ENCODE peak calls at places on chromosomes 3 and 15, in ten cellular contexts. M, I, Q, T, Z, V, R, D, L and F are unnamed samples.

GRCh38 chr3:72549819-72550581 is 298.2 kb downstream of the SHQ1 start:
- DNase-seq in M (no peak), I (no peak), Q (no peak), T (no peak), Z (no peak), V (peak), R (no peak), D (no peak), L (no peak), F (no peak)

GRCh38 chr3:138186216-138186615 is 885 bp upstream of the ARMC8 start:
- DNase-seq in M (no peak), I (no peak), Q (peak), T (no peak), Z (no peak), V (peak), R (no peak), D (no peak), L (no peak), F (no peak)

GRCh38 chr3:113223831-113224240 is 12.5 kb downstream of the BOC start:
- DNase-seq in M (no peak), I (no peak), Q (peak), T (no peak), Z (no peak), V (no peak), R (no peak), D (no peak), L (no peak), F (no peak)

GRCh38 chr3:60514085-60514649 is 737.1 kb downstream of the FHIT start:
- DNase-seq in M (no peak), I (no peak), Q (no peak), T (no peak), Z (no peak), V (no peak), R (no peak), D (no peak), L (no peak), F (no peak)

GRCh38 chr3:30146978-30147377 is 459.4 kb upstream of the TGFBR2 start:
- DNase-seq in M (no peak), I (no peak), Q (peak), T (no peak), Z (peak), V (no peak), R (no peak), D (no peak), L (no peak), F (no peak)

GRCh38 chr15:68354923-68355322 is 77.0 kb downstream of the ITGA11 start:
- DNase-seq in M (no peak), I (no peak), Q (peak), T (no peak), Z (peak), V (no peak), R (peak), D (peak), L (peak), F (no peak)

GRCh38 chr3:72003936-72004335 is 219.0 kb upstream of the PROK2 start:
- DNase-seq in M (no peak), I (no peak), Q (no peak), T (no peak), Z (no peak), V (no peak), R (no peak), D (no peak), L (no peak), F (no peak)

GRCh38 chr15:48566669-48567068 is 78.8 kb downstream of the FBN1 start:
- DNase-seq in M (no peak), I (no peak), Q (peak), T (no peak), Z (peak), V (no peak), R (no peak), D (no peak), L (no peak), F (no peak)

GRCh38 chr3:42605550-42606173 is 5.2 kb downstream of the NKTR start:
- DNase-seq in M (no peak), I (no peak), Q (no peak), T (no peak), Z (no peak), V (no peak), R (no peak), D (no peak), L (no peak), F (no peak)

GRCh38 chr15:96838088-96838487 is 507.6 kb downstream of the NR2F2 start:
- DNase-seq in M (no peak), I (no peak), Q (peak), T (no peak), Z (peak), V (no peak), R (no peak), D (peak), L (no peak), F (no peak)

GRCh38 chr3:194132465-194133358 is 3.2 kb upstream of the HES1 start:
- DNase-seq in M (no peak), I (no peak), Q (no peak), T (no peak), Z (no peak), V (no peak), R (no peak), D (peak), L (no peak), F (no peak)

GRCh38 chr15:70584441-70584837 is 178.9 kb downstream of the UACA start:
- DNase-seq in M (no peak), I (no peak), Q (no peak), T (no peak), Z (no peak), V (no peak), R (no peak), D (no peak), L (no peak), F (no peak)

GRCh38 chr3:191139771-191140170 is 59.3 kb upstream of the OSTN start:
- DNase-seq in M (no peak), I (no peak), Q (no peak), T (no peak), Z (no peak), V (no peak), R (no peak), D (no peak), L (no peak), F (no peak)

GRCh38 chr15:42490743-42491539 is at the start of gene ZNF106:
- DNase-seq in M (peak), I (peak), Q (peak), T (peak), Z (peak), V (peak), R (peak), D (peak), L (peak), F (peak)

GRCh38 chr15:48802257-48802656 is 8.6 kb downstream of the CEP152 start:
- DNase-seq in M (no peak), I (no peak), Q (no peak), T (no peak), Z (no peak), V (no peak), R (no peak), D (no peak), L (no peak), F (no peak)

GRCh38 chr3:85476891-85477495 is 518.2 kb downstream of the CADM2 start:
- DNase-seq in M (no peak), I (no peak), Q (no peak), T (no peak), Z (no peak), V (no peak), R (no peak), D (peak), L (peak), F (no peak)

DNA sequence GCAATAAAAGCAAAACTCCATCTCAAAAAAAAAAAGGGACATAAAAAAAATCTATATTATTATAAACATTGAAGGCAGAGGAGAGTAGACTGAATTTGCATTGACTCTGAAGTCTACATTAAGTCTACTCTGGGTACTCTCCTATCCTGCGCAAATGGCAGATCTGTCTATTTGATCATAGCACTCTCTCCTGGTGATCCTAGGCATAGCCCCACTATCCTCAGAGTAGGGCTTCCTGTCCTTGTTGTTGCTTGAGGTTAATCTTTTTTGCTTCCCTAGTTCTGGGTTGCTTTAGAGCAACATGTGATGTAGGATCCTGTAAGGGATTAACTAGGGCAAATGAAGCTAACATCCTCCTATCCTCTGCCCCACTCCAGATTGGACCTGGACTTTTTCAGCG is 82.1 kb upstream of the LRRFIP2 start:
- DNase-seq in M (no peak), I (no peak), Q (peak), T (no peak), Z (no peak), V (no peak), R (no peak), D (no peak), L (no peak), F (no peak)
- TF ChIP-seq CTCF in M (no peak), I (no peak), Q (peak), T (no peak), Z (peak), V (no peak), R (no peak), D (no peak), L (peak), F (no peak)

GRCh38 chr3:57155214-57155613 is 9.9 kb downstream of the IL17RD start:
- DNase-seq in M (no peak), I (no peak), Q (no peak), T (no peak), Z (no peak), V (no peak), R (no peak), D (no peak), L (no peak), F (no peak)
- TF ChIP-seq CTCF in M (no peak), I (no peak), Q (no peak), T (no peak), Z (no peak), V (no peak), R (no peak), D (no peak), L (no peak), F (no peak)

GRCh38 chr3:147616998-147617619 is 207.9 kb downstream of the ZIC1 start:
- DNase-seq in M (no peak), I (no peak), Q (peak), T (no peak), Z (peak), V (no peak), R (no peak), D (peak), L (no peak), F (no peak)
- TF ChIP-seq CTCF in M (no peak), I (no peak), Q (peak), T (peak), Z (peak), V (peak), R (peak), D (peak), L (no peak), F (no peak)

DNA sequence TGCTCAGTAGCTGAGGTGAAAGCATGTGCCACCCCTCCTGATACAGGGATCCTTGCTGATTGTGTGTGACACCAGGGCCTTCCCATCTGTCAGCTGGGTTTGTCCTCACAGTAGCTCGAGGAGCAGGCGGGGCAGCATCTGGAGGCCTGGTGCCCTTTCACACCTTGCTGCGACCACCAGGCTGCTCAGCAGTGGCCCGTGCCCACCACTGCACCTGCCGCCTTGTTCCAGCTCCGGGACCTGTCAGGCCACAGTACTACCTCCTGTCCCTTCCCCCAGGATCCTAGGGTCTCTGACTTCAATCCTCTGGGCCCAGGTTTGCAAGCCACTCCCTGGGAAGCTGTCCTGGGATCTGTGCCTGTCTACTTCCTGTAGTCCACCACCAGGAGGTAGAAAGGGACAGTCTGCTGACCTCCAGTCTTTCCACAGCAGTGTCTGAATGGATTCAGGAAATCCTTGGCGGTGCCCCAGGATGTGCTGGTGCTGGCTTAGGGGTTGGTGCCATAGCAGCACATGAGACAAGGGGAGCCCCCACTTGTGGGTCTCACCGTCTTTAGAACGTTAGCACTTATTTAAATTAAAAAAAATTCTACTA is 27.5 kb downstream of the APBA2 start:
- DNase-seq in M (no peak), I (no peak), Q (peak), T (no peak), Z (no peak), V (no peak), R (no peak), D (no peak), L (no peak), F (no peak)
- TF ChIP-seq CTCF in M (no peak), I (no peak), Q (peak), T (no peak), Z (peak), V (no peak), R (no peak), D (no peak), L (peak), F (no peak)

GRCh38 chr3:55807210-55807609 is 320.1 kb upstream of the WNT5A start:
- DNase-seq in M (no peak), I (no peak), Q (no peak), T (no peak), Z (no peak), V (no peak), R (no peak), D (no peak), L (no peak), F (no peak)
- TF ChIP-seq CTCF in M (no peak), I (no peak), Q (no peak), T (no peak), Z (no peak), V (no peak), R (no peak), D (no peak), L (no peak), F (no peak)

DNA sequence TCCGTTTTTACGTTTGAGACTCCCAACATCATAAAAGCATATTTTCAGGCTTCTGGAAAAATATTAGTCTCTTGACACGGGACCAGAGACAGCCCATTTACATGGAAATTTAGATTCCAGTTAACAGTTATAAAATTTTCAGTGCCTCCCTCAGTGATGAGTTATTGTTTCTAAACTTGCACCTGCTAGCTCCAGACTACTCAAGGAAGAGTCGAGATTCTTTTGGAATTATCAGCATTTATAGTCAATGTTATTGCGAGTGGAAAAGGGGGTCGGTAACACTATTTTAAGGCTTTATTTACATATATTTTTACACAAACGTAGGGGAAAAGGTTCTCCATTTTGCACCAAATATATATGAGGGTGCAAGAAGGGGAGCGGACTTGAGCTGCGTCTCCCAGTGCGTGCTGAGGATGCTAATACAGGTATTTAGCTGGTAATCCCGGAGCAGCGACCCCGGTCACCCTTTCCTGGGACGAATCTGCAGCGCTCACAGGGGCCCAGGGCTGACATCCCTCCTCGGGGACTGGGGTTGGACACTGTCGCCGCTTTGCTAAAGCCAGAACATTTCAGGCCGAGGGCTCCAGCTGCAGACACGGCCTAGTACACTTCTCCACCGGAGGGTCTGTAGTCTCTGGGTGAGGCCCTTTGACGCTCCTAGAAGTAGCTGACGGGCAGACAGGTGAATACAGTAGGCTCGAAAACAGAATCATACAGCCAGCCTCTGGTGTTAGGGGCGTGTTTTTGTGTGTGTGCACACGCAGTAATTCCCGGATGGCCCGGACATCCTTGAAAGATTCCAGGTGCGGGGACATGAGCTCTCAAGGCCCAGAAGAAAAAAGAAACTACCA is 729 bp upstream of the ZBTB11 start:
- DNase-seq in M (no peak), I (no peak), Q (no peak), T (peak), Z (no peak), V (peak), R (no peak), D (peak), L (no peak), F (no peak)
- TF ChIP-seq CTCF in M (no peak), I (no peak), Q (no peak), T (no peak), Z (no peak), V (no peak), R (peak), D (no peak), L (no peak), F (no peak)

DNA sequence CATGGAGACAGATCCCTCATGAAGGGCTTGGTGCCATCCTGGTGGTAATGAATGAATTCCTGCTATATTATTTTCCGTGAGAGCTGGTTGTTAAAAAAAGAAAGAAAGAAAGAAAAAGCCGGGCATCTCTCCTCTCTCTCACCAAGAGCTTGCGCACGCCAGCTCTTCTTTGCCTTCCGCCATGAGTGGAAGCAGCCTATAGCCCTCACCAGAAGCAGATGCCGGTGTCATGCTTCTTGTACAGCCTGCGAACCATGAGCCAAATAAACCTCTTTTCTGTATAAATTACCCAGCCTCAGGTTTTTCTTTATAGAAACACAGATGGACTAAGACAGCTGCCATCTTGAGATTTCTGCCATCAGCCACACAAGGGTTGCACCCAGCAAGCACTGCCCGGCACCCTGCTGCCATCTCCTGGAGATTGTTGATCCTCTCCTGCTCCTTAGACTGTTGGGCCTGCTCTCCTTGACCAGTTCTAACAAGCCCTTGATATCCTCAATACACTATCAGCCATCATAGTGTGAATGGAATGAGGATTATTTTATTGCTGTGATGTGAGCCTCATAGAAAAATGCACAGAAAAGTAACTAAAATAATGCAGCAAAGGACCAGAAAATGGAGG is 3.5 kb upstream of the AHSG start:
- DNase-seq in M (no peak), I (no peak), Q (peak), T (no peak), Z (peak), V (peak), R (peak), D (peak), L (no peak), F (no peak)
- TF ChIP-seq CTCF in M (no peak), I (no peak), Q (peak), T (no peak), Z (peak), V (peak), R (no peak), D (peak), L (no peak), F (no peak)